ENCODE peak calls at places on chromosome 9, in seven cellular contexts. R, Z, M, G, H, F and O are unnamed samples.

GRCh38 chr9:693460-694390 is 147.8 kb upstream of the DMRT1 start:
- DNase-seq in R (peak), Z (peak), M (no peak), G (no peak), H (no peak), F (peak), O (no peak)

GRCh38 chr9:111728143-111728542 is 66.6 kb downstream of the SHOC1 start:
- DNase-seq in R (no peak), Z (no peak), M (no peak), G (no peak), H (no peak), F (peak), O (no peak)

GRCh38 chr9:87278971-87279731 is 218.5 kb upstream of the DAPK1 start:
- DNase-seq in R (no peak), Z (peak), M (no peak), G (no peak), H (no peak), F (no peak), O (no peak)

GRCh38 chr9:78298046-78298511 is 1.2 kb downstream of the PSAT1 start:
- DNase-seq in R (peak), Z (peak), M (peak), G (peak), H (no peak), F (no peak), O (peak)

GRCh38 chr9:124218438-124219289 is 39.1 kb upstream of the NEK6 start:
- DNase-seq in R (no peak), Z (peak), M (no peak), G (no peak), H (no peak), F (peak), O (no peak)

GRCh38 chr9:105280730-105281129 is 36.3 kb downstream of the SLC44A1 start:
- DNase-seq in R (no peak), Z (no peak), M (no peak), G (no peak), H (no peak), F (peak), O (no peak)

GRCh38 chr9:32431940-32432555 is 47.6 kb downstream of the ACO1 start:
- DNase-seq in R (peak), Z (peak), M (peak), G (peak), H (no peak), F (peak), O (peak)

GRCh38 chr9:21434202-21435014 is 5.8 kb upstream of the IFNA1 start:
- DNase-seq in R (peak), Z (peak), M (peak), G (peak), H (no peak), F (peak), O (peak)

GRCh38 chr9:88179080-88179521 is 40.8 kb upstream of the SPATA31C2 start:
- DNase-seq in R (no peak), Z (no peak), M (no peak), G (no peak), H (no peak), F (no peak), O (no peak)

GRCh38 chr9:107809859-107810492 is 320.4 kb upstream of the KLF4 start:
- DNase-seq in R (no peak), Z (peak), M (no peak), G (no peak), H (no peak), F (peak), O (no peak)

GRCh38 chr9:27665121-27665520 is 91.8 kb upstream of the C9orf72 start:
- DNase-seq in R (no peak), Z (no peak), M (no peak), G (no peak), H (no peak), F (no peak), O (no peak)

GRCh38 chr9:136302527-136302926 is 1.4 kb downstream of the CCDC187 start:
- DNase-seq in R (no peak), Z (no peak), M (no peak), G (no peak), H (no peak), F (no peak), O (no peak)

GRCh38 chr9:121634329-121634784 is 17.1 kb upstream of the DAB2IP start:
- DNase-seq in R (no peak), Z (no peak), M (no peak), G (no peak), H (no peak), F (no peak), O (no peak)

GRCh38 chr9:121700165-121700830 is 48.9 kb downstream of the DAB2IP start:
- DNase-seq in R (peak), Z (peak), M (peak), G (peak), H (no peak), F (no peak), O (peak)

GRCh38 chr9:68482548-68482947 is 58.1 kb downstream of the TMEM252 start:
- DNase-seq in R (no peak), Z (no peak), M (no peak), G (no peak), H (no peak), F (no peak), O (no peak)

GRCh38 chr9:14380061-14380836 is 66.3 kb upstream of the NFIB start:
- DNase-seq in R (no peak), Z (no peak), M (no peak), G (no peak), H (no peak), F (no peak), O (no peak)

GRCh38 chr9:75455444-75455921 is 367.2 kb downstream of the OSTF1 start:
- DNase-seq in R (no peak), Z (no peak), M (no peak), G (no peak), H (no peak), F (peak), O (no peak)

GRCh38 chr9:92035687-92036410 is 79.4 kb downstream of the SPTLC1 start:
- DNase-seq in R (no peak), Z (peak), M (no peak), G (no peak), H (no peak), F (no peak), O (no peak)

GRCh38 chr9:89361816-89362646 is 43.7 kb downstream of the SECISBP2 start:
- DNase-seq in R (no peak), Z (no peak), M (no peak), G (no peak), H (no peak), F (no peak), O (no peak)

GRCh38 chr9:129241725-129242124 is 63.7 kb upstream of the IER5L start:
- DNase-seq in R (no peak), Z (no peak), M (no peak), G (no peak), H (no peak), F (no peak), O (no peak)

GRCh38 chr9:7910426-7911015 is 110.9 kb upstream of the DMAC1 start:
- DNase-seq in R (no peak), Z (no peak), M (no peak), G (no peak), H (no peak), F (no peak), O (no peak)

GRCh38 chr9:131722260-131722659 is 17.6 kb downstream of the RAPGEF1 start:
- DNase-seq in R (peak), Z (no peak), M (no peak), G (no peak), H (no peak), F (no peak), O (peak)

GRCh38 chr9:36276840-36277239 is 18.6 kb upstream of the GNE start:
- DNase-seq in R (no peak), Z (peak), M (no peak), G (peak), H (no peak), F (peak), O (no peak)

GRCh38 chr9:131589124-131589711 is 43.9 kb downstream of the PRRT1B start:
- DNase-seq in R (peak), Z (no peak), M (no peak), G (no peak), H (no peak), F (no peak), O (no peak)

GRCh38 chr9:93676310-93677054 is 100.1 kb downstream of the PHF2 start:
- DNase-seq in R (no peak), Z (no peak), M (no peak), G (no peak), H (no peak), F (no peak), O (peak)

GRCh38 chr9:21854594-21854993 is 52.2 kb downstream of the MTAP start:
- DNase-seq in R (no peak), Z (no peak), M (no peak), G (no peak), H (no peak), F (peak), O (no peak)

GRCh38 chr9:90142580-90142979 is 500.0 kb downstream of the DIRAS2 start:
- DNase-seq in R (peak), Z (peak), M (peak), G (no peak), H (peak), F (peak), O (no peak)

GRCh38 chr9:133968966-133969617 is 23.0 kb downstream of the VAV2 start:
- DNase-seq in R (no peak), Z (no peak), M (no peak), G (no peak), H (no peak), F (no peak), O (no peak)

GRCh38 chr9:133844876-133845658 is 106.9 kb upstream of the SARDH start:
- DNase-seq in R (no peak), Z (peak), M (no peak), G (no peak), H (no peak), F (no peak), O (no peak)

GRCh38 chr9:98365227-98365669 is 109.8 kb upstream of the TBC1D2 start:
- DNase-seq in R (no peak), Z (no peak), M (no peak), G (no peak), H (no peak), F (peak), O (peak)

GRCh38 chr9:38362912-38363588 is 29.5 kb upstream of the ALDH1B1 start:
- DNase-seq in R (peak), Z (peak), M (peak), G (peak), H (no peak), F (peak), O (peak)

GRCh38 chr9:124776952-124777645 is at the start of gene OLFML2A:
- DNase-seq in R (no peak), Z (no peak), M (no peak), G (peak), H (no peak), F (peak), O (peak)

GRCh38 chr9:13109781-13110180 is 169.7 kb downstream of the MPDZ start:
- DNase-seq in R (no peak), Z (no peak), M (no peak), G (no peak), H (no peak), F (no peak), O (no peak)

GRCh38 chr9:21381752-21382339 is 3.4 kb downstream of the IFNA2 start:
- DNase-seq in R (no peak), Z (no peak), M (no peak), G (no peak), H (no peak), F (no peak), O (no peak)

GRCh38 chr9:109908459-109909390 is 128.7 kb downstream of the PALM2AKAP2 start:
- DNase-seq in R (no peak), Z (peak), M (no peak), G (no peak), H (no peak), F (no peak), O (no peak)

GRCh38 chr9:99106044-99106375 is 1.1 kb downstream of the TGFBR1 start:
- DNase-seq in R (peak), Z (no peak), M (no peak), G (no peak), H (no peak), F (no peak), O (no peak)